ENCODE peak calls at places on chromosomes 2 and 18, in five cellular contexts. A is cardiac fibroblast, B is bronchial epithelial cell, R is adrenal gland, Z is NB4. T is an unnamed sample.

GRCh38 chr2:144464730-144465129 is 55.2 kb downstream of the ZEB2 start:
- DNase-seq in Z (no peak), R (no peak), B (no peak), A (no peak), T (no peak)

GRCh38 chr2:218265626-218266025 is 4.3 kb downstream of the AAMP start:
- DNase-seq in B (no peak), A (no peak), Z (no peak), R (no peak), T (no peak)

GRCh38 chr2:174902491-174903242 is 102.5 kb downstream of the CHN1 start:
- DNase-seq in A (peak), B (no peak), R (no peak), Z (no peak), T (no peak)

GRCh38 chr2:215590353-215590752 is 154.5 kb upstream of the FN1 start:
- DNase-seq in Z (no peak), R (no peak), B (peak), A (no peak), T (no peak)

GRCh38 chr18:28961669-28962228 is 784.8 kb upstream of the CDH2 start:
- DNase-seq in R (no peak), Z (peak), B (peak), A (peak), T (peak)

GRCh38 chr2:19719540-19719939 is 182.2 kb downstream of the TTC32 start:
- DNase-seq in B (no peak), R (no peak), Z (no peak), A (no peak), T (no peak)

GRCh38 chr2:64273524-64274398 is 129.5 kb upstream of the PELI1 start:
- DNase-seq in R (peak), B (peak), Z (peak), A (peak), T (peak)

GRCh38 chr2:226387499-226387942 is 412.1 kb downstream of the IRS1 start:
- DNase-seq in Z (no peak), A (no peak), R (no peak), B (peak), T (no peak)

GRCh38 chr18:39839782-39840181 is 2115.3 kb upstream of the PIK3C3 start:
- DNase-seq in A (peak), Z (no peak), B (peak), R (no peak), T (no peak)

GRCh38 chr2:239636808-239637207 is 236.0 kb upstream of the HDAC4 start:
- DNase-seq in R (no peak), B (no peak), A (no peak), Z (no peak), T (no peak)

GRCh38 chr18:49030692-49031443 is 80.1 kb upstream of the SMAD7 start:
- DNase-seq in Z (no peak), A (no peak), R (peak), B (no peak), T (no peak)

GRCh38 chr2:26609839-26610277 is 31.3 kb downstream of the CIB4 start:
- DNase-seq in B (no peak), A (no peak), Z (peak), R (peak), T (no peak)

GRCh38 chr2:239154971-239155805 is 245.6 kb downstream of the HDAC4 start:
- DNase-seq in A (no peak), R (no peak), Z (no peak), B (no peak), T (no peak)

GRCh38 chr2:74002515-74003391 is 18.0 kb downstream of the TET3 start:
- DNase-seq in Z (peak), A (peak), B (peak), R (peak), T (peak)

GRCh38 chr2:23480991-23481797 is 96.2 kb downstream of the KLHL29 start:
- DNase-seq in B (peak), Z (no peak), R (no peak), A (peak), T (peak)

GRCh38 chr2:205730701-205731271 is 48.5 kb downstream of the NRP2 start:
- DNase-seq in R (no peak), Z (peak), B (no peak), A (peak), T (no peak)

GRCh38 chr2:28360066-28360741 is 32.5 kb upstream of the FOSL2 start:
- DNase-seq in Z (peak), R (no peak), A (no peak), B (no peak), T (no peak)

GRCh38 chr2:10521891-10522448 is 73.8 kb upstream of the ODC1 start:
- DNase-seq in A (no peak), B (no peak), R (no peak), Z (no peak), T (no peak)

GRCh38 chr2:138329591-138329990 is 172.0 kb upstream of the SPOPL start:
- DNase-seq in R (no peak), A (no peak), B (no peak), Z (no peak), T (no peak)

GRCh38 chr2:191051825-191052778 is 38.1 kb upstream of the STAT1 start:
- DNase-seq in Z (peak), A (peak), R (no peak), B (peak), T (peak)

GRCh38 chr2:1730047-1730937 is 14.0 kb downstream of the PXDN start:
- DNase-seq in Z (no peak), A (peak), B (peak), R (no peak), T (peak)

GRCh38 chr2:105864262-105864661 is 119.5 kb downstream of the NCK2 start:
- DNase-seq in A (no peak), Z (no peak), B (no peak), R (no peak), T (no peak)

GRCh38 chr2:109647636-109648035 is 33.5 kb downstream of the SOWAHC start:
- DNase-seq in Z (no peak), R (no peak), B (peak), A (peak), T (no peak)

GRCh38 chr2:143261986-143262784 is 133.0 kb downstream of the ARHGAP15 start:
- DNase-seq in Z (peak), B (no peak), A (no peak), R (no peak), T (no peak)

GRCh38 chr2:238669046-238669445 is 178.8 kb upstream of the TWIST2 start:
- DNase-seq in R (no peak), Z (no peak), A (no peak), B (no peak), T (no peak)

GRCh38 chr2:230678018-230678417 is 34.6 kb upstream of the CAB39 start:
- DNase-seq in Z (no peak), A (no peak), R (no peak), B (no peak), T (no peak)

GRCh38 chr2:240893363-240893828 is 2.6 kb downstream of the MAB21L4 start:
- DNase-seq in B (peak), R (no peak), Z (no peak), A (peak), T (peak)

GRCh38 chr2:122451040-122451439 is 695.6 kb downstream of the TSN start:
- DNase-seq in A (peak), Z (peak), R (no peak), B (peak), T (peak)

GRCh38 chr2:191571163-191571769 is 106.7 kb upstream of the NABP1 start:
- DNase-seq in Z (peak), A (peak), R (no peak), B (peak), T (peak)

GRCh38 chr2:193556766-193557470 is 1362.2 kb upstream of the TMEFF2 start:
- DNase-seq in A (no peak), R (no peak), B (peak), Z (no peak), T (no peak)

GRCh38 chr2:46404181-46404759 is 75.1 kb upstream of the TMEM247 start:
- DNase-seq in A (no peak), Z (no peak), R (no peak), B (no peak), T (no peak)

GRCh38 chr2:105644174-105644980 is 100.3 kb upstream of the NCK2 start:
- DNase-seq in B (no peak), Z (no peak), R (no peak), A (peak), T (no peak)

GRCh38 chr2:8171608-8172007 is 510.2 kb upstream of the ID2 start:
- DNase-seq in R (no peak), Z (no peak), A (peak), B (no peak), T (no peak)

GRCh38 chr2:70891572-70892356 is 43.9 kb upstream of the ATP6V1B1 start:
- DNase-seq in Z (no peak), B (no peak), R (no peak), A (no peak), T (no peak)

GRCh38 chr2:89842180-89842908 is 1150.9 kb downstream of the RPIA start:
- DNase-seq in Z (no peak), B (no peak), A (no peak), R (no peak), T (no peak)

GRCh38 chr2:19851116-19851515 is 50.7 kb downstream of the TTC32 start:
- DNase-seq in B (peak), Z (no peak), A (no peak), R (no peak), T (peak)

DNA sequence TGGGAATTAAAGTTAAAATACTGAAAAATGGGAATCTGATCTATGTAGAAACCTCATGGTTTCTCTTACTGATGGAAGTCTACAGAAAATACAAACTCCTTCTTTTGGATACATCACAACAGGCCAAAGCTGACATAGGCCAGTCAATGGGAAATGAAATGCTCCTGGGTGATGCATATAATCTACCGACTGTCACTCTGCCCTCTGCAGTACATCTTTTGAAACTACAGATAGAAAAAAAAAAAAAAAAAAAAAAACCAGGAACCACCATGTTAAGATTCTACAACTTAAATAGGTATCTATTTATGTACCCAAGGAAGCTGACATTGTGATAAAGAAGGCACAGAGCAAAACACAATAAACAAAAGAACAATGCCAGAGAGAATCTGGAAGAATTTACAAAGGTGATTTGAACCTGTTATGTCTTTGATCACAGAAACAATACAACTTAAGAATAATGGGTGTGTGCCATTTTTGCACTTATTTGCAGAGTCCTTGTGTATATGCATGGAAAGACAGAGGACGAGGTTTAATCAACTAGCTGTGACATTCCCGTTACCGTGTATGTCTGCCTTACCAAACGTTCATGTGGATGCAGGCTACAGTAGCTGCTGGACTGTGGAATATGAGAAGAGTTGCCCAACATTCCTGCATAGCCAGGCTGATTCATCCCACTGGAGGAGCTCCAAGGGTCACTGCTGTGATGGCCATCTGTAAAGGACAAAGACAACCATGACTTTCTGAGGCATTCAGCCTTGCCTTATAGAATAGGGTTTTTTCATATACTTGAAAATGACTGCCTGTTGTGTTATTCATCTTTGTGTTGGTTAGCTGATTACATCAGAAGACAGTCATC is 312.7 kb downstream of the TCF4 start:
- DNase-seq in A (peak), Z (peak), B (peak), R (peak), T (no peak)
- TF ChIP-seq CTCF in A (peak), Z (no peak), B (no peak), R (no peak), T (no peak)

GRCh38 chr2:101387151-101387807 is at the start of gene CREG2:
- DNase-seq in B (peak), R (peak), A (peak), Z (peak), T (peak)
- TF ChIP-seq CTCF in B (peak), R (no peak), A (peak), Z (peak), T (peak)

GRCh38 chr2:12169060-12169406 is 422.6 kb downstream of the LPIN1 start:
- DNase-seq in A (peak), Z (peak), B (peak), R (no peak), T (no peak)

GRCh38 chr2:12169721-12170120 is 423.3 kb downstream of the LPIN1 start:
- DNase-seq in R (peak), A (peak), Z (peak), B (peak), T (no peak)

GRCh38 chr2:12168354-12169059 is 422.1 kb downstream of the LPIN1 start:
- DNase-seq in R (no peak), A (no peak), B (no peak), Z (no peak), T (no peak)

GRCh38 chr2:12170151-12170550 is 423.7 kb downstream of the LPIN1 start:
- DNase-seq in B (no peak), A (no peak), R (no peak), Z (no peak), T (no peak)

GRCh38 chr2:12167525-12168317 is 421.3 kb downstream of the LPIN1 start:
- DNase-seq in Z (peak), A (no peak), R (no peak), B (no peak), T (no peak)
- TF ChIP-seq CTCF in Z (peak), A (no peak), R (no peak), B (no peak), T (no peak)

GRCh38 chr2:228401065-228401912 is 219.8 kb upstream of the SPHKAP start:
- DNase-seq in Z (peak), R (no peak), A (peak), B (peak), T (no peak)
- TF ChIP-seq CTCF in Z (peak), R (no peak), A (peak), B (no peak), T (no peak)

DNA sequence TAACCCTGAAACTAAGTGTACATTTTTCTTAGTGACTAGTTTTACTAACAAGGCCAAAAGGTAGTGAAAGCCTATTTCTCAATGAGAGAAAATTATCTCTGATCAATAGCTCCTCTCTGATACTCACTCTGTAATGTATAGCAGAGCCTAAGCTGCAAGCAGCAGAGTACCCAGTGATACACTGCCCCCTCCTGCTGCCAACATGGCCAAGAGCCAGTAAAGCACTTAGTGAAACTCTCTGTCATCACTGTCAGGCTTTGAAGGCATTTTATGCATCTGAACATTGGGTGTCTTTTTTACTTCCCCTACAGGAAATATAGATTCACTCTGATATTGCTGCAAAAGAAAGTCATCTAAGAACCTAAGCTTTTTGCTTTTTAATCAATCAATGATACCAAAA is 784.1 kb upstream of the CDH7 start:
- DNase-seq in A (no peak), R (no peak), B (peak), Z (no peak), T (no peak)
- TF ChIP-seq CTCF in A (no peak), R (no peak), B (no peak), Z (no peak), T (no peak)

GRCh38 chr18:45571161-45571560 is 44.1 kb upstream of the SLC14A2 start:
- DNase-seq in Z (no peak), A (no peak), R (no peak), B (no peak), T (no peak)

GRCh38 chr18:45567123-45567522 is 48.2 kb upstream of the SLC14A2 start:
- DNase-seq in B (no peak), A (peak), Z (no peak), R (no peak), T (no peak)

GRCh38 chr18:45568017-45568416 is 47.3 kb upstream of the SLC14A2 start:
- DNase-seq in B (no peak), R (no peak), Z (no peak), A (no peak), T (no peak)

GRCh38 chr18:45569566-45569965 is 45.7 kb upstream of the SLC14A2 start:
- DNase-seq in B (no peak), Z (no peak), R (peak), A (no peak), T (no peak)

DNA sequence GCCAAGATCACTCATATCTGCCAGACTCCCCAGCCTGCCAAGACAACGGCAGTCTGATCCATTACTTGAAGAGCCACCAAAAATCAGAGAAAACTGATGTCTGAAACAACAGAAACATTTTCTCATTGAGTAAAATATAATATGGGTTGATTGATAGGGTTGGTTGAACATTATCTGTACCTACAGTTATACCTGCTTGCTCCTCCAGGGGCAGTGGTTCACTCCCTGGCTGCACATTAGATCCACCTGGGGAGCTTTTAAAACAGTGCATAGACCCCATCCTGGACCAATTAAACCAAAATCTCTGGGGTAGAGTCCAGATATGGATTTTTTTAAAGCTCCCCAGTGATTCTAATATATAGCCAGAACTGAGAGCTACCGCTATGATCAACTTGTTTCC is 43.6 kb upstream of the SLC14A2 start:
- DNase-seq in Z (no peak), R (no peak), A (no peak), B (peak), T (no peak)
- TF ChIP-seq CTCF in Z (peak), R (peak), A (peak), B (peak), T (no peak)

T was measured in RWPE1.